ENCODE peak calls at places on chromosomes 1 and 21, in seven cellular contexts. A is foreskin fibroblast; T is HuH-7.5; V is HCT116; N is GM12891; R is CD8-positive, alpha-beta memory T cell; I is body of pancreas. E is an unnamed sample.

GRCh38 chr1:109687641-109688499 is at the start of gene GSTM1:
- DNase-seq in T (peak; percentile 58), A (peak; percentile 87), N (no peak), R (no peak), I (peak; percentile 84), V (no peak), E (no peak)

GRCh38 chr1:240946926-240947325 is 335.0 kb upstream of the GREM2 start:
- DNase-seq in V (no peak), I (no peak), A (peak; percentile 44), T (no peak), N (peak; percentile 19), R (no peak), E (peak; percentile 55)

GRCh38 chr1:234782821-234783220 is 172.8 kb upstream of the IRF2BP2 start:
- DNase-seq in T (no peak), V (no peak), A (peak; percentile 24), I (no peak), N (no peak), R (no peak), E (no peak)

GRCh38 chr1:12157366-12158231 is 9.2 kb upstream of the TNFRSF1B start:
- DNase-seq in T (no peak), N (no peak), R (no peak), I (no peak), A (no peak), V (no peak), E (no peak)

GRCh38 chr1:72285074-72285425 is 2.7 kb upstream of the NEGR1 start:
- DNase-seq in I (no peak), T (no peak), R (no peak), A (no peak), V (no peak), N (no peak), E (no peak)

GRCh38 chr1:57857809-57858208 is 433.9 kb upstream of the DAB1 start:
- DNase-seq in V (no peak), N (no peak), R (no peak), T (no peak), A (peak; percentile 50), I (no peak), E (no peak)

GRCh38 chr1:233624289-233624688 is 10.4 kb downstream of the KCNK1 start:
- DNase-seq in R (no peak), A (no peak), T (no peak), V (no peak), N (no peak), I (no peak), E (no peak)

GRCh38 chr1:245205864-245206263 is 51.1 kb downstream of the KIF26B start:
- DNase-seq in I (no peak), T (no peak), A (no peak), R (no peak), V (no peak), N (no peak), E (no peak)

GRCh38 chr1:192805832-192806323 is 3.0 kb upstream of the RGS2 start:
- DNase-seq in A (peak; percentile 92), V (peak; percentile 82), I (no peak), R (no peak), T (peak; percentile 56), N (no peak), E (peak; percentile 93)

GRCh38 chr1:212040629-212041028 is 5.1 kb downstream of the DTL start:
- DNase-seq in R (no peak), A (no peak), V (no peak), T (no peak), I (no peak), N (no peak), E (no peak)

GRCh38 chr1:209989525-209989924 is 51.5 kb downstream of the SYT14 start:
- DNase-seq in R (no peak), N (no peak), T (no peak), I (no peak), V (no peak), A (peak; percentile 22), E (peak; percentile 55)

GRCh38 chr1:36089393-36090121 is 865 bp downstream of the ADPRS start:
- DNase-seq in T (no peak), I (no peak), R (no peak), A (peak; percentile 52), N (no peak), V (no peak), E (peak; percentile 13)

GRCh38 chr1:187641907-187642306 is 813.2 kb downstream of the PLA2G4A start:
- DNase-seq in N (no peak), V (no peak), T (no peak), R (no peak), A (peak; percentile 14), I (no peak), E (no peak)

GRCh38 chr1:236451796-236452373 is 57.8 kb downstream of the EDARADD start:
- DNase-seq in A (no peak), R (peak; percentile 25), T (peak; percentile 35), N (no peak), I (peak; percentile 29), V (peak; percentile 22), E (peak; percentile 9)

GRCh38 chr1:1001057-1001630 is 1.2 kb upstream of the HES4 start:
- DNase-seq in R (no peak), T (peak; percentile 52), I (peak; percentile 25), V (no peak), N (no peak), A (peak; percentile 22), E (no peak)

GRCh38 chr1:180040034-180040433 is 85.4 kb downstream of the CEP350 start:
- DNase-seq in T (no peak), R (no peak), I (no peak), A (peak; percentile 96), V (peak; percentile 0), N (no peak), E (peak; percentile 72)

GRCh38 chr1:40974945-40975344 is 4.6 kb upstream of the CTPS1 start:
- DNase-seq in T (no peak), V (no peak), I (no peak), R (no peak), A (no peak), N (no peak), E (no peak)

GRCh38 chr1:201381130-201381529 is 3.6 kb upstream of the TNNT2 start:
- DNase-seq in V (no peak), A (no peak), I (peak; percentile 55), R (no peak), T (no peak), N (no peak), E (no peak)

GRCh38 chr21:41402231-41402630 is 23.8 kb upstream of the MX1 start:
- DNase-seq in N (no peak), T (no peak), V (no peak), R (no peak), I (no peak), A (no peak), E (no peak)

GRCh38 chr1:109134423-109134822 is 20.5 kb downstream of the ELAPOR1 start:
- DNase-seq in I (peak; percentile 87), T (no peak), N (no peak), R (no peak), V (no peak), A (no peak), E (no peak)

GRCh38 chr1:153359241-153359640 is 1.6 kb downstream of the S100A9 start:
- DNase-seq in N (no peak), I (no peak), A (no peak), R (no peak), V (no peak), T (no peak), E (no peak)

GRCh38 chr1:174005032-174005431 is 17.1 kb downstream of the RC3H1 start:
- DNase-seq in N (peak; percentile 43), A (peak; percentile 54), I (no peak), R (no peak), V (no peak), T (no peak), E (no peak)

GRCh38 chr21:21238882-21239400 is 240.7 kb downstream of the NCAM2 start:
- DNase-seq in R (no peak), A (no peak), V (no peak), T (no peak), I (no peak), N (no peak), E (no peak)

GRCh38 chr1:56788102-56788501 is 31.1 kb downstream of the FYB2 start:
- DNase-seq in N (no peak), I (no peak), R (no peak), T (no peak), V (no peak), A (no peak), E (no peak)